ENCODE peak calls at places on chromosomes 16 and 17, in seven cellular contexts. C is hypothalamus, I is A172, O is posterior cingulate gyrus, T is endodermal cell, R is NCI-H1092 treated with DMSO at 0.1 percent for 48 hours, G is left cardiac atrium. Y is an unnamed sample.

GRCh38 chr17:43401293-43401692 is 2.5 kb downstream of the ARL4D start:
- DNase-seq in R (no peak), G (no peak), I (peak), T (no peak), C (no peak), O (no peak), Y (peak)

GRCh38 chr17:60231234-60231633 is 81.5 kb downstream of the CA4 start:
- DNase-seq in G (no peak), O (no peak), I (peak), C (no peak), T (peak), R (peak), Y (peak)

GRCh38 chr17:49996121-49996494 is 1.1 kb upstream of the DLX3 start:
- DNase-seq in O (no peak), R (no peak), G (no peak), I (no peak), C (no peak), T (no peak), Y (no peak)

GRCh38 chr16:84109598-84110325 is 7.0 kb downstream of the MBTPS1 start:
- DNase-seq in G (no peak), T (no peak), C (no peak), I (no peak), R (no peak), O (no peak), Y (no peak)

GRCh38 chr17:63834431-63835166 is 7.1 kb upstream of the FTSJ3 start:
- DNase-seq in I (peak), R (peak), G (no peak), C (peak), T (peak), O (peak), Y (peak)

GRCh38 chr17:16463341-16464000 is 28.5 kb downstream of the LRRC75A start:
- DNase-seq in T (peak), C (no peak), O (no peak), G (peak), R (peak), I (peak), Y (peak)

GRCh38 chr17:72344613-72345012 is 223.8 kb downstream of the SOX9 start:
- DNase-seq in T (no peak), R (no peak), G (no peak), O (no peak), C (no peak), I (no peak), Y (no peak)

GRCh38 chr17:4583206-4583605 is 1.1 kb upstream of the SMTNL2 start:
- DNase-seq in G (no peak), R (no peak), O (no peak), I (no peak), T (no peak), C (no peak), Y (no peak)

GRCh38 chr17:17782425-17783120 is 54.2 kb downstream of the SREBF1 start:
- DNase-seq in T (peak), R (peak), G (no peak), I (no peak), O (no peak), C (no peak), Y (peak)

GRCh38 chr16:46883353-46883689 is 841 bp upstream of the GPT2 start:
- DNase-seq in G (no peak), C (no peak), R (peak), O (no peak), T (no peak), I (no peak), Y (peak)

GRCh38 chr17:66449418-66449977 is 147.1 kb downstream of the PRKCA start:
- DNase-seq in I (no peak), C (no peak), R (no peak), O (no peak), T (peak), G (no peak), Y (no peak)

GRCh38 chr16:67562526-67562917 is at the start of gene CTCF:
- DNase-seq in C (peak), I (peak), G (peak), O (peak), R (peak), T (no peak), Y (peak)

GRCh38 chr17:62713096-62713870 is 85.8 kb downstream of the MRC2 start:
- DNase-seq in C (no peak), R (no peak), G (no peak), T (peak), O (no peak), I (no peak), Y (no peak)

GRCh38 chr17:48567209-48567608 is 10.9 kb downstream of the HOXB4 start:
- DNase-seq in G (no peak), O (no peak), C (no peak), T (peak), I (no peak), R (no peak), Y (no peak)

GRCh38 chr17:80850817-80851216 is 140.8 kb upstream of the CHMP6 start:
- DNase-seq in I (no peak), T (no peak), O (no peak), R (peak), C (no peak), G (no peak), Y (no peak)

GRCh38 chr16:30758988-30759461 is 2.8 kb downstream of the CFAP119 start:
- DNase-seq in O (no peak), R (no peak), G (no peak), I (no peak), C (no peak), T (no peak), Y (no peak)

GRCh38 chr17:31416503-31416923 is 25.0 kb downstream of the RAB11FIP4 start:
- DNase-seq in G (peak), C (peak), O (peak), T (no peak), R (peak), I (no peak), Y (no peak)

GRCh38 chr17:80222376-80223141 is 2.3 kb downstream of the SLC26A11 start:
- DNase-seq in G (no peak), I (no peak), C (no peak), R (no peak), T (no peak), O (no peak), Y (no peak)

GRCh38 chr16:56530872-56531271 is 11.0 kb upstream of the BBS2 start:
- DNase-seq in C (no peak), O (no peak), T (no peak), R (no peak), G (no peak), I (peak), Y (no peak)

GRCh38 chr17:56310780-56311179 is 157.5 kb downstream of the ANKFN1 start:
- DNase-seq in G (no peak), T (no peak), R (no peak), C (no peak), I (no peak), O (no peak), Y (no peak)

Y was measured in SW480.